ENCODE peak calls at places on chromosomes 5 and 9, in seven cellular contexts. R is SHP77 treated with DMSO at 0.1 percent for 48 hours; D is activated T-cell treated with anti-CD3 and anti-CD28 coated beads, Interleukin-2, amount 50 U/mL, for 72 hours; Q is activated naive CD8-positive, alpha-beta T cell treated with anti-CD3 and anti-CD28 coated beads, Interleukin-2, amount 10 ng/mL, durations not matched to agents 7 days and 5 days; G is HCEC 1CT; B is choroid plexus epithelial cell; A is left ventricle myocardium inferior. H is an unnamed sample.

GRCh38 chr5:141908796-141909195 is 14.9 kb upstream of the DELE1 start:
- DNase-seq in R (no peak), D (no peak), Q (no peak), G (peak; percentile 67), B (no peak), A (no peak), H (no peak)

GRCh38 chr5:31194892-31195291 is 1.4 kb downstream of the CDH6 start:
- DNase-seq in R (no peak), D (no peak), Q (no peak), G (no peak), B (no peak), A (no peak), H (no peak)

GRCh38 chr9:92850898-92851297 is 26.9 kb downstream of the ZNF484 start:
- DNase-seq in R (no peak), D (no peak), Q (no peak), G (no peak), B (no peak), A (no peak), H (no peak)

GRCh38 chr5:139998837-139999236 is 44.3 kb downstream of the NRG2 start:
- DNase-seq in R (no peak), D (no peak), Q (no peak), G (no peak), B (no peak), A (no peak), H (no peak)

GRCh38 chr9:132673355-132673754 is 3.1 kb downstream of the GTF3C4 start:
- DNase-seq in R (no peak), D (no peak), Q (no peak), G (peak; percentile 69), B (peak; percentile 70), A (no peak), H (no peak)

GRCh38 chr9:12414514-12414913 is 278.7 kb upstream of the TYRP1 start:
- DNase-seq in R (no peak), D (no peak), Q (no peak), G (no peak), B (no peak), A (no peak), H (no peak)

GRCh38 chr5:83474170-83474796 is 2.7 kb downstream of the VCAN start:
- DNase-seq in R (peak; percentile 81), D (peak; percentile 51), Q (peak; percentile 59), G (peak; percentile 91), B (peak; percentile 96), A (peak; percentile 84), H (peak; percentile 81)

GRCh38 chr9:121326130-121326838 is 43.8 kb downstream of the STOM start:
- DNase-seq in R (no peak), D (no peak), Q (no peak), G (no peak), B (peak; percentile 22), A (peak; percentile 89), H (peak; percentile 93)

GRCh38 chr9:36858805-36859375 is 175.2 kb downstream of the PAX5 start:
- DNase-seq in R (no peak), D (no peak), Q (no peak), G (no peak), B (no peak), A (no peak), H (no peak)

GRCh38 chr5:123012321-123012720 is 24.2 kb downstream of the PPIC start:
- DNase-seq in R (no peak), D (no peak), Q (no peak), G (no peak), B (no peak), A (no peak), H (no peak)

GRCh38 chr5:23139338-23140171 is 286.4 kb upstream of the CDH12 start:
- DNase-seq in R (peak; percentile 46), D (no peak), Q (no peak), G (no peak), B (peak; percentile 48), A (no peak), H (no peak)

GRCh38 chr5:132437604-132438275 is 52.8 kb downstream of the IRF1 start:
- DNase-seq in R (no peak), D (peak; percentile 66), Q (peak; percentile 65), G (peak; percentile 82), B (peak; percentile 96), A (peak; percentile 83), H (peak; percentile 89)

GRCh38 chr5:145218982-145219381 is 616.2 kb downstream of the PRELID2 start:
- DNase-seq in R (no peak), D (no peak), Q (no peak), G (no peak), B (no peak), A (no peak), H (no peak)

GRCh38 chr5:68134033-68134668 is 81.4 kb upstream of the PIK3R1 start:
- DNase-seq in R (no peak), D (no peak), Q (no peak), G (peak; percentile 11), B (peak; percentile 32), A (no peak), H (no peak)

GRCh38 chr5:24773241-24773640 is 128.5 kb upstream of the CDH10 start:
- DNase-seq in R (no peak), D (no peak), Q (no peak), G (no peak), B (no peak), A (no peak), H (no peak)

GRCh38 chr5:142357469-142358090 is 32.8 kb upstream of the SPRY4 start:
- DNase-seq in R (no peak), D (peak; percentile 10), Q (no peak), G (no peak), B (peak; percentile 74), A (no peak), H (no peak)

GRCh38 chr5:142619815-142620214 is 66.1 kb downstream of the FGF1 start:
- DNase-seq in R (no peak), D (no peak), Q (no peak), G (no peak), B (no peak), A (no peak), H (no peak)

GRCh38 chr5:154526231-154527226 is 48.5 kb upstream of the HAND1 start:
- DNase-seq in R (no peak), D (no peak), Q (no peak), G (no peak), B (no peak), A (no peak), H (no peak)

GRCh38 chr9:101465330-101465915 is 29.8 kb upstream of the ALDOB start:
- DNase-seq in R (peak; percentile 4), D (peak; percentile 9), Q (no peak), G (peak; percentile 92), B (peak; percentile 82), A (no peak), H (no peak)

GRCh38 chr5:145775893-145776444 is 59.2 kb downstream of the PRELID2 start:
- DNase-seq in R (no peak), D (no peak), Q (no peak), G (peak; percentile 91), B (peak; percentile 96), A (no peak), H (no peak)

GRCh38 chr9:108473209-108474112 is 382.3 kb downstream of the ACTL7B start:
- DNase-seq in R (peak; percentile 13), D (no peak), Q (no peak), G (peak; percentile 78), B (peak; percentile 91), A (no peak), H (peak; percentile 31)

GRCh38 chr9:80707120-80707519 is 982.2 kb downstream of the TLE1 start:
- DNase-seq in R (no peak), D (no peak), Q (no peak), G (peak; percentile 55), B (peak; percentile 40), A (no peak), H (no peak)

GRCh38 chr5:149247726-149248125 is 23.9 kb upstream of the AFAP1L1 start:
- DNase-seq in R (no peak), D (no peak), Q (no peak), G (no peak), B (no peak), A (no peak), H (no peak)

GRCh38 chr5:17302138-17302537 is 84.7 kb downstream of the BASP1 start:
- DNase-seq in R (no peak), D (no peak), Q (no peak), G (no peak), B (no peak), A (no peak), H (no peak)

GRCh38 chr5:150441813-150442698 is 7.5 kb downstream of the RPS14 start:
- DNase-seq in R (no peak), D (no peak), Q (no peak), G (no peak), B (no peak), A (no peak), H (no peak)

GRCh38 chr9:74281674-74282073 is 215.5 kb upstream of the RORB start:
- DNase-seq in R (no peak), D (no peak), Q (no peak), G (no peak), B (no peak), A (no peak), H (no peak)

GRCh38 chr5:123297198-123297831 is 125.9 kb downstream of the CEP120 start:
- DNase-seq in R (no peak), D (no peak), Q (no peak), G (no peak), B (no peak), A (no peak), H (no peak)

GRCh38 chr5:6775595-6775994 is 62.4 kb downstream of the TENT4A start:
- DNase-seq in R (no peak), D (no peak), Q (no peak), G (no peak), B (no peak), A (no peak), H (no peak)

GRCh38 chr9:13832451-13832850 is 481.5 kb downstream of the NFIB start:
- DNase-seq in R (no peak), D (no peak), Q (no peak), G (no peak), B (no peak), A (no peak), H (no peak)